ENCODE peak calls at places on chromosomes 13 and 19, in eight cellular contexts. Z, V, A, L, X, S, K and G are unnamed samples.

GRCh38 chr13:60584976-60585375 is 188.0 kb downstream of the TDRD3 start:
- DNase-seq in V (no peak), L (no peak), Z (no peak), S (no peak), X (no peak), A (no peak), K (no peak), G (peak; percentile 24)

GRCh38 chr13:45615501-45616101 is at the start of gene ERICH6B:
- DNase-seq in A (no peak), Z (no peak), V (no peak), L (no peak), S (no peak), K (peak; percentile 27), X (no peak), G (no peak)

GRCh38 chr19:28586501-28586900 is 626.5 kb downstream of the UQCRFS1 start:
- DNase-seq in X (no peak), L (no peak), S (no peak), Z (no peak), K (no peak), V (no peak), A (no peak), G (no peak)

GRCh38 chr19:13615890-13616289 is 109.6 kb upstream of the CACNA1A start:
- DNase-seq in L (peak; percentile 32), A (no peak), Z (no peak), S (no peak), X (no peak), K (no peak), V (no peak), G (no peak)

GRCh38 chr13:49208619-49209018 is 11.5 kb upstream of the MLNR start:
- DNase-seq in S (no peak), X (no peak), L (no peak), A (no peak), Z (no peak), K (no peak), V (no peak), G (no peak)

GRCh38 chr13:43363156-43363918 is 340.0 kb downstream of the DNAJC15 start:
- DNase-seq in A (peak; percentile 83), Z (no peak), S (no peak), V (no peak), L (no peak), K (no peak), X (no peak), G (no peak)

GRCh38 chr13:41075034-41075433 is 13.7 kb downstream of the WBP4 start:
- DNase-seq in A (peak; percentile 51), X (no peak), V (no peak), K (peak; percentile 54), L (no peak), S (no peak), Z (no peak), G (no peak)

GRCh38 chr13:111328111-111328802 is 7.8 kb downstream of the TEX29 start:
- DNase-seq in X (no peak), S (no peak), V (no peak), K (no peak), Z (no peak), L (peak; percentile 71), A (no peak), G (no peak)

GRCh38 chr13:98997738-98998641 is 20.1 kb upstream of the DOCK9 start:
- DNase-seq in S (no peak), X (no peak), L (no peak), K (peak; percentile 40), V (peak; percentile 56), A (no peak), Z (no peak), G (no peak)

GRCh38 chr13:77697208-77698103 is at the start of gene SLAIN1:
- DNase-seq in Z (peak; percentile 92), A (peak; percentile 61), S (peak; percentile 72), V (peak; percentile 76), X (no peak), L (peak; percentile 95), K (peak; percentile 83), G (peak; percentile 87)

GRCh38 chr13:108915634-108916497 is 286.5 kb downstream of the MYO16 start:
- DNase-seq in V (peak; percentile 79), S (peak; percentile 86), X (peak; percentile 91), L (peak; percentile 85), K (peak; percentile 99), A (peak; percentile 97), Z (peak; percentile 94), G (peak; percentile 84)

GRCh38 chr19:35417278-35417677 is 30.8 kb upstream of the FFAR2 start:
- DNase-seq in Z (no peak), X (no peak), K (no peak), L (no peak), V (peak; percentile 5), A (no peak), S (no peak), G (no peak)

GRCh38 chr19:38287604-38288003 is 16.4 kb upstream of the C19orf33 start:
- DNase-seq in X (no peak), L (no peak), A (no peak), V (no peak), S (no peak), Z (no peak), K (peak; percentile 32), G (no peak)

GRCh38 chr13:49641810-49642291 is 13.5 kb downstream of the ARL11 start:
- DNase-seq in A (no peak), K (peak; percentile 67), X (no peak), Z (peak; percentile 91), S (no peak), L (peak; percentile 84), V (no peak), G (no peak)

GRCh38 chr19:49396738-49397505 is 8.9 kb downstream of the KASH5 start:
- DNase-seq in V (no peak), Z (no peak), X (no peak), A (no peak), K (no peak), L (no peak), S (no peak), G (no peak)

GRCh38 chr13:51003642-51004041 is 94.1 kb downstream of the RNASEH2B start:
- DNase-seq in L (no peak), V (no peak), Z (no peak), S (no peak), A (no peak), K (no peak), X (no peak), G (no peak)

GRCh38 chr19:17021328-17021727 is 5.3 kb downstream of the CPAMD8 start:
- DNase-seq in K (no peak), V (no peak), Z (no peak), X (no peak), A (no peak), S (no peak), L (no peak), G (no peak)

GRCh38 chr19:21022996-21023395 is 2.5 kb downstream of the ZNF430 start:
- DNase-seq in V (no peak), L (no peak), Z (peak; percentile 27), K (no peak), X (peak; percentile 68), A (no peak), S (no peak), G (no peak)

GRCh38 chr19:46955114-46955812 is 64.4 kb upstream of the NPAS1 start:
- DNase-seq in A (peak; percentile 75), X (no peak), K (no peak), Z (no peak), L (no peak), V (no peak), S (no peak), G (no peak)
- TF ChIP-seq POLR2A in A (no peak), X (no peak), K (no peak), Z (no peak), L (no peak), V (no peak), S (no peak), G (no peak)

DNA sequence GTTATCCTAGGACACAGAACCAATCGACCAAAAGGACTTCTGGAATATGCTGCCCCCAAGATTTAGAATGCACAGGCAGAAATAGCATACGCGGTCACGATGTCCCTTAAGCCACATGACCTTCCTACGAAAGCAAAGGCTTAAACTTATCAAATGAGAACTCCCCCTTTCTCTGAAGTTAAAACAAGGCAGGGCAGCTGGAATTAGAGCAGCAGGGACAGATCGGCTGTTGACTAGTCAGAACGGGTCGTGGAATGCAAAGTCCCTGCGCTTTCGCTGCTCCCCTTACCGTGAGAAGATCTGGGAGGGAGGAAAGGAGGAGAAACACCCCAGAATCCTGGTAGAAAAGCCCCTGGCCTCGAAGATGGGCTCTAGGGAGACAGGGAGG is 799 bp upstream of the USPL1 start:
- DNase-seq in S (peak; percentile 69), K (peak; percentile 85), X (peak; percentile 78), V (no peak), Z (peak; percentile 80), L (no peak), A (peak; percentile 92), G (peak; percentile 79)
- TF ChIP-seq POLR2A in S (no peak), K (peak; percentile 97), X (peak; percentile 90), V (no peak), Z (peak; percentile 80), L (peak; percentile 78), A (peak; percentile 86), G (no peak)

DNA sequence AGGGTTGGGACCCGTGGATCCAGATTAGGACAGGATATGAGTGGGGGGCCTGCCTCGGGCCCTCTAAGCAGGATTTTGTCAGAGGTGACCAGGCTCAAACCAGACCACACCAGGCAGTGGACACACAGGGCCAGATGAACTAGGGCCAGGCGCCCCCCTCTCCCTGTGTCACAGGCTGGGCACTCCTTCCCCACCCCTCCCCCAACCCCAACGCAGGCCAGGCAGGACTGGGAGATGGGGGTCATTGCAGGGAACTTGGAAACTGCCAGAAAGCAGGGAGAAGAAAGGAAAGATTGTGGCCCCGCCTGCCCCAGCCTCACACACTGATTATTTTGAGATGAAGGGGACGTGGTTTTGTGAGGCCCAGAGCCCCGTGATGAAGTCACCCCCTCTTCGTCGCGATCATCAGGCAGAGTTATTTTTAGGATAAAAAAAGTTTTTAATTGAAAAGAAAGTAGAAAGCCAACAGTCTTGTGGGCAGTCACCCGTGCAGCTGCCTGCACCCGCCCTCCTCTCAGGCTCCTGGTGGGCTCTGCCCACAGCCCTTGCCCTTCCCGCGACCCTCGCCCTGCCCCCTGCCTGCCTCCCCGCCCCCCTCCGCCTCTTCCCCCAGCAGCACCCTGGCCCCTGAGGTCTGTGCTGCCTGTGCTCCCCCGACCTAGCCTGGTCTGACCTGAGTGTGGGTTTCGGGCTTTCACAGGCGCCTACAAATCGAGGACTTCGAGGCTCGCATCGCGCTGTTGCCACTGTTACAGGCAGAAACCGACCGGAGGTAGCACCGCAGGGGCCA is 1.9 kb upstream of the YJEFN3 start:
- DNase-seq in Z (no peak), V (no peak), S (no peak), L (no peak), A (no peak), K (no peak), X (no peak), G (no peak)
- TF ChIP-seq POLR2A in Z (no peak), V (no peak), S (no peak), L (no peak), A (no peak), K (no peak), X (no peak), G (no peak)

DNA sequence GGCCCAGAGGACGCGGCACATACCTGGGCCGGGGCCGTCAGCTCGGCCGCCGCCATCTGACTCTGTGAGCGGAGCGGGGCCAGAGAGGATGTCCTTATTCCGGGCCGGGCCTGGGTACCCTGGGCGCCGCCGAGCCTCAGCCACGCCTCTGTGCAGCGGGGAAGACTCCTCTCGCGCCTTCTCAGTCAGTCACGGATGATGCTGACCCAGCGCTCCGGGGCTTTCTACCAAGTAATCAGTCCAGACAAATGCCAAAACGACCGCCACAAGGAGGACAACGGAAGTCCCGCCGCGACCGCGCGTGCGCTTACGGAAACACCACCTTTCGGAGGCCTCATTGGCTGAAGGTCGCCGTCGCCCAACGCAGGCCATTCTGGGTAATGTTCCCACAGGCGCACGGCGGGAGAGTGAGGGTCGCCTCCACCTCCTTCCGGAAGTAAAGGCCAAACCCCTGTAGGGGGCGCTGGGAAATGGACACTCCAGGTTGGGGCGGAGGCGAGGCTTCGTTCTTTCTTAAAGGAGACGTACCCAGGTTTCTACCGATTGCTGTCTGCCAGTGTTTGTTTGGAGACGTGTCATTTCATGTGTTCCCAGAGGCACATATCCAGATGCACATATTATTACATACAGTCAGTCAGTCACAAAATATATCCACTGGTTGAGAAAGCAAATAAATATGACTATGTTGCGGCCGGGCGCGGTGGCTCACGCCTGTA is at the start of gene ZNF256:
- DNase-seq in L (peak; percentile 95), S (peak; percentile 94), Z (peak; percentile 86), K (peak; percentile 96), V (peak; percentile 93), X (no peak), A (peak; percentile 92), G (peak; percentile 97)
- TF ChIP-seq POLR2A in L (no peak), S (peak; percentile 30), Z (no peak), K (peak; percentile 64), V (peak; percentile 20), X (no peak), A (peak; percentile 50), G (peak; percentile 56)